ENCODE peak calls at places on chromosomes 16 and 17, in nine cellular contexts. R is renal cortical epithelial cell, V is activated B cell treated with CpG ODN at 0.5 μM for 24 hours, H is testis, I is NCI-H2081, J is AG04449, Z is GM23248, U is AG20443, T is colonic mucosa. P is an unnamed sample.

GRCh38 chr17:30292490-30292858 is 730 bp upstream of the BLMH start:
- DNase-seq in R (no peak), V (no peak), H (no peak), I (no peak), J (no peak), Z (no peak), U (no peak), T (no peak), P (no peak)

GRCh38 chr17:71163121-71163812 is 957.6 kb upstream of the SOX9 start:
- DNase-seq in R (peak), V (no peak), H (peak), I (peak), J (no peak), Z (no peak), U (no peak), T (peak), P (peak)

GRCh38 chr17:55655777-55656176 is 66.9 kb downstream of the TMEM100 start:
- DNase-seq in R (no peak), V (no peak), H (no peak), I (no peak), J (no peak), Z (no peak), U (no peak), T (no peak), P (no peak)

GRCh38 chr16:31664683-31665482 is 137.2 kb downstream of the AHSP start:
- DNase-seq in R (peak), V (no peak), H (no peak), I (no peak), J (peak), Z (peak), U (no peak), T (no peak), P (no peak)

GRCh38 chr16:84138824-84139627 is 6.0 kb downstream of the HSDL1 start:
- DNase-seq in R (peak), V (no peak), H (no peak), I (peak), J (no peak), Z (peak), U (peak), T (no peak), P (peak)

GRCh38 chr16:30139895-30140481 is 17.0 kb upstream of the MAPK3 start:
- DNase-seq in R (no peak), V (no peak), H (no peak), I (no peak), J (no peak), Z (no peak), U (no peak), T (peak), P (no peak)

GRCh38 chr17:55448681-55449080 is 27.0 kb upstream of the MMD start:
- DNase-seq in R (no peak), V (no peak), H (no peak), I (no peak), J (no peak), Z (peak), U (no peak), T (no peak), P (no peak)

GRCh38 chr16:4404247-4404966 is 12.0 kb downstream of the CORO7 start:
- DNase-seq in R (no peak), V (no peak), H (peak), I (no peak), J (no peak), Z (peak), U (peak), T (peak), P (no peak)

GRCh38 chr16:66275795-66276428 is 90.6 kb upstream of the CDH5 start:
- DNase-seq in R (peak), V (no peak), H (peak), I (peak), J (no peak), Z (peak), U (peak), T (peak), P (no peak)

GRCh38 chr16:4081577-4082021 is 34.6 kb downstream of the ADCY9 start:
- DNase-seq in R (no peak), V (no peak), H (no peak), I (no peak), J (no peak), Z (peak), U (peak), T (no peak), P (no peak)